ENCODE peak calls at places on chromosomes 3 and 15, in five cellular contexts. Z is activated CD4-positive, CD25-positive, alpha-beta regulatory T cell; W is PC-3; L is chondrocyte; G is OCI-LY7. D is an unnamed sample.

GRCh38 chr3:102979682-102980378 is 545.0 kb downstream of the ZPLD1 start:
- DNase-seq in L (no peak), Z (no peak), W (peak), G (no peak), D (no peak)

GRCh38 chr3:144344925-144345548 is 373.4 kb downstream of the DIPK2A start:
- DNase-seq in G (no peak), Z (no peak), L (no peak), W (no peak), D (no peak)

GRCh38 chr15:54374184-54374947 is 396.1 kb downstream of the UNC13C start:
- DNase-seq in L (peak), W (no peak), G (no peak), Z (no peak), D (no peak)

GRCh38 chr3:42042747-42043115 is 48.4 kb upstream of the TRAK1 start:
- DNase-seq in G (no peak), Z (no peak), L (no peak), W (no peak), D (no peak)

GRCh38 chr3:186360779-186361178 is 1.3 kb downstream of the DGKG start:
- DNase-seq in W (no peak), G (no peak), Z (no peak), L (no peak), D (no peak)

GRCh38 chr3:39907981-39908380 is 98.6 kb downstream of the MYRIP start:
- DNase-seq in Z (no peak), G (no peak), W (no peak), L (no peak), D (peak)

GRCh38 chr3:23900744-23901143 is 16.0 kb downstream of the NKIRAS1 start:
- DNase-seq in W (no peak), G (no peak), L (no peak), Z (no peak), D (no peak)

GRCh38 chr3:113758389-113759029 is 11.7 kb downstream of the ATP6V1A start:
- DNase-seq in L (no peak), W (no peak), G (no peak), Z (no peak), D (no peak)

GRCh38 chr15:62362608-62363007 is 197.5 kb upstream of the C2CD4B start:
- DNase-seq in L (no peak), Z (no peak), G (no peak), W (no peak), D (no peak)

GRCh38 chr3:42662037-42662812 is 8.7 kb downstream of the ZBTB47 start:
- DNase-seq in W (no peak), L (no peak), Z (no peak), G (no peak), D (no peak)

GRCh38 chr15:101193063-101193712 is 58.7 kb downstream of the CHSY1 start:
- DNase-seq in G (no peak), W (no peak), Z (no peak), L (no peak), D (no peak)

GRCh38 chr15:66857694-66858093 is 155.7 kb downstream of the SMAD6 start:
- DNase-seq in L (no peak), G (no peak), W (no peak), Z (no peak), D (no peak)

GRCh38 chr3:114745322-114746240 is 401.5 kb downstream of the ZBTB20 start:
- DNase-seq in L (no peak), W (peak), G (no peak), Z (no peak), D (no peak)

GRCh38 chr15:90002428-90002844 is 1.3 kb downstream of the ZNF710 start:
- DNase-seq in G (peak), Z (no peak), W (peak), L (no peak), D (no peak)

GRCh38 chr3:66276705-66277274 is 56.0 kb downstream of the SLC25A26 start:
- DNase-seq in W (peak), L (no peak), G (peak), Z (peak), D (peak)

GRCh38 chr3:127867986-127868385 is 45.7 kb upstream of the MGLL start:
- DNase-seq in W (peak), Z (no peak), G (no peak), L (no peak), D (no peak)

GRCh38 chr3:150480802-150481201 is 65.5 kb downstream of the SERP1 start:
- DNase-seq in W (no peak), Z (no peak), L (no peak), G (no peak), D (no peak)

GRCh38 chr15:64990168-64990470 is 405 bp upstream of the SPG21 start:
- DNase-seq in L (no peak), Z (no peak), W (no peak), G (no peak), D (no peak)

GRCh38 chr3:11562277-11562881 is 81.3 kb downstream of the VGLL4 start:
- DNase-seq in G (no peak), W (no peak), L (no peak), Z (no peak), D (no peak)

GRCh38 chr3:53680026-53680425 is 166.2 kb downstream of the CHDH start:
- DNase-seq in L (no peak), G (no peak), Z (no peak), W (no peak), D (peak)

GRCh38 chr15:42344763-42345162 is 14.5 kb upstream of the CAPN3 start:
- DNase-seq in Z (no peak), W (peak), G (no peak), L (no peak), D (no peak)

GRCh38 chr15:77529394-77530159 is 103.1 kb downstream of the LINGO1 start:
- DNase-seq in W (no peak), G (no peak), L (peak), Z (no peak), D (no peak)

GRCh38 chr3:78645628-78646310 is 1122.0 kb downstream of the ROBO1 start:
- DNase-seq in G (peak), W (peak), L (no peak), Z (no peak), D (peak)

GRCh38 chr3:166444336-166444735 is 607.1 kb upstream of the BCHE start:
- DNase-seq in Z (no peak), W (peak), G (no peak), L (no peak), D (no peak)

D was measured in NCI-H1092.